ENCODE peak calls at places on chromosomes 13 and 19, in eight cellular contexts. J is PC-9; W is upper lobe of right lung; D is cardiac muscle cell; F is neuronal stem cell; P is AG04450; Z is effector memory CD4-positive, alpha-beta T cell; Y is A549. H is an unnamed sample. For H3K9me3, the result is how much of the 10 kb centered on the place peaks cover.

GRCh38 chr19:19823916-19824315 is 2.4 kb upstream of the ZNF506 start:
- DNase-seq in W (no peak), Z (no peak), Y (no peak), P (no peak), D (no peak), F (no peak), J (no peak), H (no peak)

GRCh38 chr13:59690857-59691500 is 472.7 kb downstream of the DIAPH3 start:
- DNase-seq in F (no peak), D (no peak), Y (no peak), Z (no peak), J (no peak), W (no peak), P (no peak), H (no peak)

GRCh38 chr19:1863638-1864479 is 480 bp upstream of the KLF16 start:
- DNase-seq in F (peak), P (peak), D (peak), Y (no peak), J (peak), Z (peak), W (peak), H (peak)

GRCh38 chr19:2282062-2282861 is at the start of gene PEAK3:
- DNase-seq in F (no peak), D (peak), Z (no peak), J (no peak), P (no peak), Y (no peak), W (peak), H (no peak)

GRCh38 chr13:69956343-69956742 is 151.3 kb upstream of the ATXN8OS start:
- DNase-seq in P (no peak), F (no peak), Z (no peak), D (no peak), Y (no peak), J (no peak), W (no peak), H (no peak)

GRCh38 chr13:94009696-94010095 is 469.8 kb downstream of the DCT start:
- DNase-seq in P (no peak), D (peak), Z (no peak), F (no peak), W (no peak), J (no peak), Y (no peak), H (no peak)

GRCh38 chr13:85896516-85897450 is 97.6 kb upstream of the SLITRK6 start:
- DNase-seq in J (no peak), W (no peak), Y (no peak), Z (no peak), D (no peak), P (no peak), F (no peak), H (no peak)

GRCh38 chr13:67147257-67148218 is 82.6 kb downstream of the PCDH9 start:
- DNase-seq in J (no peak), D (peak), Z (no peak), Y (no peak), P (peak), F (no peak), W (no peak), H (no peak)

GRCh38 chr13:30880151-30880551 is 25.9 kb upstream of the MEDAG start:
- DNase-seq in P (no peak), W (no peak), F (no peak), Y (no peak), D (no peak), J (no peak), Z (no peak), H (no peak)

GRCh38 chr19:11978492-11979100 is 13.8 kb downstream of the ZNF763 start:
- DNase-seq in F (no peak), J (no peak), D (no peak), W (no peak), Y (no peak), Z (no peak), P (no peak), H (no peak)
- H3K9me3 ChIP-seq in F (half or more), J (under half), D (under half), W (under half), Y (under half), Z (under half), P (half or more), H (under half)

GRCh38 chr13:50654341-50654740 is 189.2 kb downstream of the DLEU7 start:
- DNase-seq in D (no peak), Y (no peak), J (no peak), F (no peak), P (no peak), Z (no peak), W (no peak), H (no peak)
- H3K9me3 ChIP-seq in D (under half), Y (under half), J (under half), F (under half), P (under half), Z (under half), W (under half), H (under half)

DNA sequence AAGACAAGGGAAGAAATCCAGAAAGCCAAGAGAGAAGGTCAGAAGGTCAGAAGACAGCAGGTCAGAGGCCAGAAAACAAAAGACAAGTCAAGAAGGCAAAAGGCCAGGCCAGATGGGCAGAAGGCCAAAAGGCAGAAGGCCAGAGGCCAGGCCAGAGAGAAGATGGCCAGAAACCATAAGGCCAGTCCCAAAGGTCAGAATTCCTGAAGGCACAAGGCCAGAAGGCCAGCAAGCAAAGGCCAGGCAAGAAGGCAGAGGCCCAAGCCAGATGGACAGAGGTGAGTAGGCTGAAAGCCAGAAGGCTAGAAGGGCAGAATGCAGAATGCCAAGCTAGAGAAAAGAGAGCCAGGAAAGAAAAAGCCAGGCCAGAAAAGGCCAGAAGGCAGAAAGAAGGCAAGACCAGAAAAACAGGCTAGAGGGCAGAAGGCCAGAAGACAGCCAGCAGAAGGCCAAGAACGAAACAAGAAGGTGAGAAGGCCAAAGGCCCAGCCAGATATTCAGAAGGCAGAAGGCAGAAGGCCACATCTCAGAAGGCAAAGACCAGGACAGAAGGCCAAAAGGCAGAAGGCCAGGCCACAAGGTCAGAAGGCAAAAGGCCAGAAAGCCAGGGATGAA is 186.3 kb downstream of the TUBA3C start:
- DNase-seq in Z (no peak), F (no peak), P (no peak), D (no peak), J (no peak), W (no peak), Y (no peak), H (no peak)
- H3K9me3 ChIP-seq in Z (under half), F (under half), P (half or more), D (under half), J (under half), W (under half), Y (under half), H (under half)

GRCh38 chr19:56933014-56933705 is 92.6 kb upstream of the PEG3 start:
- DNase-seq in P (no peak), F (no peak), D (no peak), Z (no peak), Y (no peak), J (no peak), W (no peak), H (no peak)
- H3K9me3 ChIP-seq in P (half or more), F (under half), D (under half), Z (under half), Y (half or more), J (under half), W (under half), H (under half)

DNA sequence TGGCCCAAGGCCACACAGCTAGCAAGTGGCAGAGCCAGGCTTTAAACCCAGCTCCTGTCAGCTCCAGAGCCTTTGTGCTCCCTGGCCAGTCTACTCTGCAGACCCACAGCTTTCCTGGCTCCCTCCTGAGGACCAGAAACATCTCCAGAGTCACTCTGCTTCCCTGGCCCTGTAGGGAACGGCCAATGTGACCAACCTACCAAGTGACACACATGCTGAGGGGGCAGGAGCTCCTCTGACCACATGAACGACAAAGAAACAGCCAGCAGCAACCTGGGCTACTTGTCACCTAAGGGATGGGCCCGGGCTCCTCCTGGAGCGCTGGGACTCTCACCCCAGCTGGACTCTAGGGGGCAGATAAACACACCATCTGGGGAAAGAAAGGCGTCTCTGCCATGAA is 19.3 kb downstream of the PEG3 start:
- DNase-seq in D (no peak), J (no peak), Y (no peak), Z (no peak), W (no peak), F (no peak), P (no peak), H (no peak)
- H3K9me3 ChIP-seq in D (under half), J (under half), Y (half or more), Z (under half), W (under half), F (under half), P (half or more), H (under half)

GRCh38 chr19:57421037-57421436 is 10.1 kb downstream of the ZNF17 start:
- DNase-seq in W (no peak), Y (no peak), J (no peak), D (no peak), F (no peak), P (no peak), Z (no peak), H (no peak)

GRCh38 chr19:57419439-57419838 is 8.5 kb downstream of the ZNF17 start:
- DNase-seq in D (no peak), Y (no peak), W (no peak), F (no peak), P (no peak), Z (no peak), J (no peak), H (no peak)
- H3K9me3 ChIP-seq in D (under half), Y (half or more), W (under half), F (under half), P (under half), Z (under half), J (under half), H (under half)

GRCh38 chr13:48730971-48731658 is 77.4 kb downstream of the CYSLTR2 start:
- DNase-seq in W (no peak), D (peak), Y (no peak), F (no peak), J (no peak), Z (no peak), P (no peak), H (no peak)

GRCh38 chr13:48727252-48728011 is 73.7 kb downstream of the CYSLTR2 start:
- DNase-seq in J (no peak), F (no peak), P (no peak), D (peak), Z (no peak), W (no peak), Y (no peak), H (no peak)

GRCh38 chr13:48728876-48729275 is 75.1 kb downstream of the CYSLTR2 start:
- DNase-seq in D (no peak), F (no peak), J (no peak), Y (no peak), P (no peak), Z (no peak), W (no peak), H (no peak)

GRCh38 chr13:48726711-48727110 is 73.0 kb downstream of the CYSLTR2 start:
- DNase-seq in F (no peak), J (no peak), P (no peak), Y (no peak), D (no peak), Z (no peak), W (no peak), H (no peak)

GRCh38 chr13:48728226-48728625 is 74.5 kb downstream of the CYSLTR2 start:
- DNase-seq in Y (no peak), P (no peak), J (no peak), D (no peak), Z (no peak), F (no peak), W (no peak), H (no peak)
- H3K9me3 ChIP-seq in Y (under half), P (under half), J (under half), D (under half), Z (under half), F (under half), W (under half), H (under half)

GRCh38 chr19:57648336-57649003 is 15.5 kb downstream of the ZNF211 start:
- DNase-seq in W (no peak), Y (no peak), P (no peak), J (no peak), D (no peak), Z (no peak), F (no peak), H (no peak)

GRCh38 chr19:57642396-57643046 is 9.6 kb downstream of the ZNF211 start:
- DNase-seq in Y (no peak), F (no peak), P (no peak), W (no peak), Z (no peak), D (no peak), J (no peak), H (no peak)

GRCh38 chr19:57641715-57642234 is 8.8 kb downstream of the ZNF211 start:
- DNase-seq in Y (no peak), P (no peak), Z (no peak), F (no peak), D (no peak), J (no peak), W (no peak), H (no peak)

DNA sequence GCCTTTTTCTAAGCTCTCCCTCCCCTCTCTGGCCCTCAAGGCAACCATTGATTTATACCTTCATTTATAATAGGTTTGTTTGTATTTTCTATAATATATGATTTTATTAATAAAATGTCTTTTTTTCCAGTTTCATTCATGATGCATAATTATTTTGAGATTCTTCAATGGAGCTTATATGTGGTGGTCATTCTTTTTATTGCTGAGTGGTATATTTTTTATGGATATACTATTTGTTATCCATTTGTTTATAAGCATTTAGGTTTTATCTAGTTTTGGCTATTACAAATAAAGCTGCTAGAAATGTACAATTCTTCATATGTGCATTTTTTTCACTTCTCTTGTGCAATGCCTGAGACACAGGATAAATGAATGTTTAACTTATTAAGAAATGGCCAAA is 10.8 kb downstream of the ZNF211 start:
- DNase-seq in Y (no peak), W (no peak), F (no peak), Z (no peak), D (no peak), J (no peak), P (no peak), H (no peak)
- H3K9me3 ChIP-seq in Y (half or more), W (under half), F (half or more), Z (under half), D (under half), J (under half), P (under half), H (under half)

H was measured in T-helper 17 cell.